ENCODE peak calls at places on chromosomes 1 and 21, in seven cellular contexts. G, M, Y, T, V, S and W are unnamed samples.

GRCh38 chr1:9721606-9722377 is 70.3 kb downstream of the PIK3CD start:
- DNase-seq in Y (no peak), S (peak; percentile 96), V (no peak), G (peak; percentile 87), M (peak; percentile 43), T (no peak), W (no peak)

GRCh38 chr1:155940531-155940992 is 876 bp upstream of the RXFP4 start:
- DNase-seq in M (no peak), S (no peak), V (no peak), T (no peak), G (peak; percentile 74), Y (no peak), W (no peak)

GRCh38 chr1:183600136-183600535 is 9.9 kb upstream of the NCF2 start:
- DNase-seq in S (no peak), M (no peak), V (no peak), T (no peak), G (no peak), Y (no peak), W (no peak)

GRCh38 chr1:157773723-157774350 is 3.1 kb downstream of the FCRL2 start:
- DNase-seq in G (no peak), T (no peak), S (peak; percentile 79), V (no peak), M (no peak), Y (no peak), W (no peak)

GRCh38 chr1:217734973-217735372 is 103.8 kb downstream of the SPATA17 start:
- DNase-seq in V (no peak), S (no peak), G (no peak), T (no peak), M (no peak), Y (no peak), W (no peak)

GRCh38 chr1:20648438-20648837 is 12.7 kb downstream of the DDOST start:
- DNase-seq in T (no peak), Y (no peak), V (no peak), G (no peak), M (no peak), S (no peak), W (no peak)

GRCh38 chr1:39105061-39105840 is 79.1 kb downstream of the NDUFS5 start:
- DNase-seq in M (peak; percentile 83), T (peak; percentile 93), G (peak; percentile 91), V (peak; percentile 81), Y (peak; percentile 84), S (peak; percentile 85), W (no peak)

GRCh38 chr1:118254483-118254882 is 69.5 kb upstream of the SPAG17 start:
- DNase-seq in S (no peak), G (no peak), V (no peak), M (no peak), Y (no peak), T (no peak), W (no peak)

GRCh38 chr1:206554201-206554600 is 46.9 kb downstream of the RASSF5 start:
- DNase-seq in G (no peak), S (no peak), V (no peak), Y (no peak), M (no peak), T (no peak), W (no peak)

GRCh38 chr21:39633770-39634181 is 21.0 kb downstream of the B3GALT5 start:
- DNase-seq in V (no peak), M (no peak), T (no peak), G (no peak), S (no peak), Y (no peak), W (peak; percentile 95)

GRCh38 chr1:224168859-224169380 is 14.1 kb upstream of the DEGS1 start:
- DNase-seq in Y (no peak), M (no peak), V (no peak), T (no peak), G (no peak), S (no peak), W (no peak)

GRCh38 chr21:17002628-17003027 is 510.2 kb upstream of the CXADR start:
- DNase-seq in V (no peak), T (no peak), Y (no peak), G (no peak), M (no peak), S (no peak), W (no peak)

GRCh38 chr1:210132582-210132981 is 100.0 kb upstream of the SERTAD4 start:
- DNase-seq in M (no peak), G (no peak), S (peak; percentile 62), T (no peak), Y (no peak), V (no peak), W (no peak)

GRCh38 chr1:43622471-43622870 is 27.5 kb upstream of the KDM4A start:
- DNase-seq in M (no peak), Y (peak; percentile 12), S (no peak), V (no peak), G (no peak), T (no peak), W (no peak)

GRCh38 chr1:6472391-6472790 is 6.4 kb upstream of the TNFRSF25 start:
- DNase-seq in V (no peak), G (no peak), S (no peak), T (no peak), Y (no peak), M (no peak), W (no peak)

GRCh38 chr1:7373936-7374760 is 396.9 kb upstream of the VAMP3 start:
- DNase-seq in Y (no peak), V (no peak), T (peak; percentile 40), M (no peak), S (peak; percentile 42), G (no peak), W (no peak)

GRCh38 chr1:44543816-44544185 is 130.5 kb downstream of the TMEM53 start:
- DNase-seq in V (no peak), M (no peak), Y (no peak), T (peak; percentile 53), G (no peak), S (peak; percentile 80), W (no peak)

GRCh38 chr1:69070660-69071373 is 496.9 kb upstream of the LRRC7 start:
- DNase-seq in M (no peak), T (no peak), G (no peak), V (no peak), Y (no peak), S (no peak), W (no peak)

GRCh38 chr1:36673207-36673606 is 190.5 kb upstream of the CSF3R start:
- DNase-seq in S (peak; percentile 55), G (no peak), Y (no peak), V (no peak), M (no peak), T (no peak), W (no peak)

GRCh38 chr1:20376880-20377494 is 86.3 kb downstream of the VWA5B1 start:
- DNase-seq in G (peak; percentile 75), V (no peak), T (no peak), S (peak; percentile 93), Y (no peak), M (peak; percentile 53), W (no peak)

GRCh38 chr1:14849038-14849437 is 250.6 kb downstream of the KAZN start:
- DNase-seq in Y (no peak), T (no peak), S (no peak), M (no peak), V (no peak), G (no peak), W (no peak)
- TF ChIP-seq CTCF in Y (no peak), T (no peak), S (no peak), M (no peak), V (no peak), G (no peak), W (no peak)

GRCh38 chr1:22572778-22573177 is 9.5 kb downstream of the EPHA8 start:
- DNase-seq in V (no peak), Y (no peak), T (no peak), G (peak; percentile 96), S (no peak), M (no peak), W (no peak)
- H3K4me3 ChIP-seq in V (no peak overlapping the region), Y (no peak overlapping the region), T (no peak overlapping the region), G (no peak overlapping the region), S (no peak overlapping the region), M (no peak overlapping the region), W (no peak overlapping the region)

GRCh38 chr1:53962395-53962794 is 16.2 kb downstream of the LRRC42 start:
- DNase-seq in V (no peak), S (no peak), T (no peak), G (no peak), M (no peak), Y (no peak), W (no peak)

GRCh38 chr1:53966794-53967193 is 20.6 kb downstream of the LRRC42 start:
- DNase-seq in V (no peak), Y (no peak), G (no peak), M (no peak), T (no peak), S (no peak), W (no peak)

GRCh38 chr1:53964109-53964508 is 18.0 kb downstream of the LRRC42 start:
- DNase-seq in V (no peak), S (peak; percentile 74), Y (no peak), M (no peak), T (no peak), G (no peak), W (no peak)

GRCh38 chr1:53959664-53960250 is 13.6 kb downstream of the LRRC42 start:
- DNase-seq in T (no peak), M (no peak), G (peak; percentile 47), S (no peak), Y (no peak), V (no peak), W (no peak)

GRCh38 chr1:53963472-53963871 is 17.3 kb downstream of the LRRC42 start:
- DNase-seq in T (no peak), M (no peak), S (no peak), G (no peak), V (no peak), Y (no peak), W (no peak)
- H3K36me3 ChIP-seq in T (peaks cover 87% of the 10 kb centered on the region), M (peaks cover 93% of the 10 kb centered on the region), S (peaks cover 77% of the 10 kb centered on the region), G (peaks cover 73% of the 10 kb centered on the region), V (peaks cover 6% of the 10 kb centered on the region), Y (peaks cover 83% of the 10 kb centered on the region), W (peaks cover 15% of the 10 kb centered on the region)

GRCh38 chr1:53541761-53542550 is 82.8 kb downstream of the DMRTB1 start:
- DNase-seq in Y (peak; percentile 32), V (peak; percentile 53), T (peak; percentile 54), G (no peak), M (peak; percentile 1), S (peak; percentile 86), W (peak; percentile 90)
- TF ChIP-seq CTCF in Y (no peak), V (peak; percentile 39), T (no peak), G (peak; percentile 47), M (no peak), S (peak; percentile 72), W (peak; percentile 29)